ENCODE peak calls at places on chromosome 13, in eight cellular contexts. H, U, T, L, Q, J, S and N are unnamed samples.

GRCh38 chr13:49908637-49909036 is 27.5 kb downstream of the SPRYD7 start:
- DNase-seq in T (no peak), L (no peak), U (no peak), J (peak), Q (no peak), S (no peak), H (peak), N (no peak)

GRCh38 chr13:109733550-109733949 is 52.8 kb downstream of the IRS2 start:
- DNase-seq in T (no peak), H (no peak), Q (no peak), S (no peak), J (no peak), L (no peak), U (no peak), N (no peak)

GRCh38 chr13:111489301-111489700 is 168.9 kb downstream of the TEX29 start:
- DNase-seq in Q (no peak), L (no peak), J (no peak), S (no peak), U (no peak), T (no peak), H (no peak), N (no peak)

GRCh38 chr13:39245688-39246087 is 207.4 kb downstream of the NHLRC3 start:
- DNase-seq in U (no peak), H (no peak), S (no peak), J (no peak), L (no peak), Q (no peak), T (no peak), N (no peak)

GRCh38 chr13:84925443-84925842 is 873.8 kb downstream of the SLITRK6 start:
- DNase-seq in H (no peak), J (no peak), U (no peak), T (no peak), Q (peak), L (no peak), S (no peak), N (no peak)

GRCh38 chr13:54965881-54966280 is 1937.3 kb downstream of the OLFM4 start:
- DNase-seq in U (no peak), Q (no peak), H (no peak), J (no peak), T (no peak), L (no peak), S (no peak), N (peak)

GRCh38 chr13:111029957-111030609 is 85.0 kb upstream of the ARHGEF7 start:
- DNase-seq in T (no peak), H (no peak), L (no peak), Q (no peak), S (no peak), U (no peak), J (no peak), N (no peak)

GRCh38 chr13:101416181-101417042 is at the start of gene NALCN:
- DNase-seq in S (no peak), T (peak), L (peak), Q (no peak), H (peak), J (peak), U (no peak), N (no peak)

GRCh38 chr13:99829593-99830239 is 141.9 kb downstream of the ZIC5 start:
- DNase-seq in U (no peak), J (no peak), T (no peak), Q (no peak), L (no peak), S (no peak), H (no peak), N (no peak)

GRCh38 chr13:63636231-63636993 is 2220.8 kb upstream of the PCDH20 start:
- DNase-seq in Q (no peak), L (no peak), H (peak), T (no peak), S (no peak), U (no peak), J (no peak), N (no peak)

GRCh38 chr13:72545030-72545719 is 182.3 kb downstream of the MZT1 start:
- DNase-seq in Q (no peak), L (no peak), J (no peak), H (no peak), S (no peak), T (no peak), U (no peak), N (no peak)

GRCh38 chr13:71056581-71056980 is 810.4 kb downstream of the DACH1 start:
- DNase-seq in Q (no peak), S (no peak), J (peak), U (no peak), T (no peak), L (no peak), H (peak), N (no peak)

GRCh38 chr13:38990693-38991092 is at the start of gene STOML3:
- DNase-seq in S (no peak), Q (no peak), U (no peak), T (no peak), J (no peak), L (no peak), H (no peak), N (no peak)

GRCh38 chr13:49776871-49777270 is 15.6 kb downstream of the KPNA3 start:
- DNase-seq in U (no peak), H (no peak), Q (no peak), J (no peak), L (no peak), S (no peak), T (no peak), N (no peak)

GRCh38 chr13:30696278-30697176 is 38.8 kb upstream of the ALOX5AP start:
- DNase-seq in T (peak), H (peak), J (peak), S (no peak), L (peak), Q (no peak), U (no peak), N (no peak)

GRCh38 chr13:109479991-109480696 is 306.2 kb downstream of the IRS2 start:
- DNase-seq in H (no peak), Q (no peak), S (no peak), T (no peak), L (no peak), U (no peak), J (no peak), N (no peak)

GRCh38 chr13:62997038-62997619 is 1581.5 kb upstream of the PCDH20 start:
- DNase-seq in L (no peak), J (no peak), Q (no peak), S (no peak), U (no peak), T (no peak), H (no peak), N (no peak)

GRCh38 chr13:48500652-48501197 is 32.2 kb downstream of the RCBTB2 start:
- DNase-seq in L (no peak), U (no peak), S (no peak), T (no peak), H (peak), Q (peak), J (no peak), N (peak)

GRCh38 chr13:98370806-98371553 is 193.9 kb upstream of the RNF113B start:
- DNase-seq in Q (peak), J (no peak), T (peak), H (no peak), U (no peak), S (no peak), L (peak), N (no peak)

GRCh38 chr13:65063753-65064152 is 2166.4 kb downstream of the PCDH9 start:
- DNase-seq in Q (peak), H (no peak), T (no peak), L (no peak), J (no peak), S (no peak), U (no peak), N (no peak)

GRCh38 chr13:113783966-113784644 is 25.1 kb downstream of the TMEM255B start:
- DNase-seq in L (no peak), T (no peak), U (no peak), Q (no peak), H (no peak), J (no peak), S (no peak), N (no peak)

GRCh38 chr13:28707629-28708427 is 10.9 kb downstream of the SLC46A3 start:
- DNase-seq in H (no peak), J (no peak), U (peak), Q (peak), L (no peak), S (no peak), T (no peak), N (no peak)

GRCh38 chr13:102460806-102461205 is 59.0 kb upstream of the FGF14 start:
- DNase-seq in L (no peak), T (no peak), S (no peak), J (no peak), H (no peak), Q (no peak), U (no peak), N (no peak)

GRCh38 chr13:110449225-110450015 is 112.1 kb downstream of the RAB20 start:
- DNase-seq in U (no peak), H (no peak), T (no peak), J (no peak), L (no peak), Q (no peak), S (no peak), N (no peak)

GRCh38 chr13:53445682-53446081 is 417.1 kb downstream of the OLFM4 start:
- DNase-seq in L (no peak), S (no peak), J (no peak), T (no peak), Q (no peak), U (no peak), H (no peak), N (no peak)

GRCh38 chr13:20702945-20703784 is at the start of gene IL17D:
- DNase-seq in U (peak), H (peak), T (no peak), J (no peak), L (no peak), S (peak), Q (no peak), N (no peak)

GRCh38 chr13:20702530-20702929 is 969 bp upstream of the IL17D start:
- DNase-seq in H (no peak), J (no peak), S (no peak), U (no peak), Q (no peak), T (no peak), L (no peak), N (no peak)

GRCh38 chr13:20706661-20707060 is 3.2 kb downstream of the IL17D start:
- DNase-seq in S (no peak), H (no peak), L (no peak), J (no peak), U (no peak), T (no peak), Q (no peak), N (no peak)

GRCh38 chr13:20704459-20705069 is 1.1 kb downstream of the IL17D start:
- DNase-seq in U (no peak), S (no peak), H (no peak), L (no peak), Q (no peak), J (no peak), T (no peak), N (no peak)

DNA sequence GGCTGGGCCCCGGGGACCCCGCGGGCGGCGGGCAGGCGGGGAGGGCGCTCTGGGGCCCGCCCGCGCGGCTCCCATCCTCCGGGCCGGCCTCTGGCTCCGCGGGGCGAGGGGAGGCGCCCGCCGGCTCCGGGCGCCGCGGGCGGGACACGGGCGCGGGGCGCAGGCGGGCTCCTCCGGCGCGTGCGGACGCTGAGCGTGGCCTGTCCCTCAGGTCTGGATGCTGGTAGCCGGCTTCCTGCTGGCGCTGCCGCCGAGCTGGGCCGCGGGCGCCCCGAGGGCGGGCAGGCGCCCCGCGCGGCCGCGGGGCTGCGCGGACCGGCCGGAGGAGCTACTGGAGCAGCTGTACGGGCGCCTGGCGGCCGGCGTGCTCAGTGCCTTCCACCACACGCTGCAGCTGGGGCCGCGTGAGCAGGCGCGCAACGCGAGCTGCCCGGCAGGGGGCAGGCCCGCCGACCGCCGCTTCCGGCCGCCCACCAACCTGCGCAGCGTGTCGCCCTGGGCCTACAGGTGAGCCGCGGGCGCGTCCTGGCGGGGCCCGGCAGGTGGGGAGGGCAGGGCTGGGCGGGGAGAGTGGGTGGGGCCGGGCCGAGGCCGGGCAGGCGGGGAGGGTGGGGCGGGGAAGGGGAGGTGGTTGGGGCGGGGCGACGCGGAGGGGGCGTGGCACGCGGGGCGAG is 423 bp downstream of the IL17D start:
- DNase-seq in T (peak), H (peak), S (peak), U (peak), J (peak), Q (peak), L (peak), N (no peak)
- TF ChIP-seq CTCF in T (peak), H (no peak), S (peak), U (peak), J (peak), Q (peak), L (peak), N (peak)

GRCh38 chr13:26324294-26324693 is 70.4 kb downstream of the CDK8 start:
- DNase-seq in J (no peak), T (no peak), L (no peak), S (no peak), Q (no peak), U (no peak), H (no peak), N (no peak)
- TF ChIP-seq CTCF in J (no peak), T (no peak), L (no peak), S (no peak), Q (no peak), U (no peak), H (no peak), N (no peak)

GRCh38 chr13:77331421-77331820 is 4.5 kb upstream of the MYCBP2 start:
- DNase-seq in J (no peak), L (no peak), Q (no peak), T (no peak), H (no peak), S (no peak), U (no peak), N (no peak)

GRCh38 chr13:77329133-77330008 is 2.5 kb upstream of the MYCBP2 start:
- DNase-seq in L (peak), S (peak), T (peak), H (peak), Q (peak), J (peak), U (peak), N (peak)

GRCh38 chr13:77326905-77327604 is at the start of gene MYCBP2:
- DNase-seq in S (peak), Q (peak), T (peak), H (peak), L (peak), J (peak), U (peak), N (peak)

GRCh38 chr13:77328819-77329132 is 1.9 kb upstream of the MYCBP2 start:
- DNase-seq in U (no peak), S (no peak), H (no peak), J (no peak), L (no peak), Q (no peak), T (no peak), N (no peak)

GRCh38 chr13:77330009-77330471 is 3.1 kb upstream of the MYCBP2 start:
- DNase-seq in S (no peak), H (no peak), Q (no peak), T (no peak), J (no peak), U (no peak), L (no peak), N (no peak)
- TF ChIP-seq CTCF in S (no peak), H (no peak), Q (no peak), T (no peak), J (no peak), U (no peak), L (no peak), N (no peak)

GRCh38 chr13:51684076-51684475 is 99.8 kb downstream of the WDFY2 start:
- DNase-seq in H (no peak), U (no peak), T (no peak), L (no peak), Q (no peak), J (no peak), S (no peak), N (no peak)
- TF ChIP-seq CTCF in H (no peak), U (no peak), T (no peak), L (no peak), Q (no peak), J (no peak), S (no peak), N (no peak)

GRCh38 chr13:93233997-93234416 is 7.4 kb downstream of the GPC6 start:
- DNase-seq in J (peak), S (no peak), H (peak), Q (no peak), U (peak), T (no peak), L (no peak), N (no peak)
- TF ChIP-seq CTCF in J (peak), S (no peak), H (peak), Q (no peak), U (no peak), T (no peak), L (no peak), N (peak)

GRCh38 chr13:40974460-40975407 is 44.4 kb downstream of the ELF1 start:
- DNase-seq in U (peak), J (peak), Q (no peak), S (no peak), H (peak), T (no peak), L (no peak), N (peak)
- TF ChIP-seq CTCF in U (peak), J (peak), Q (peak), S (peak), H (peak), T (peak), L (peak), N (peak)